ENCODE peak calls at places on chromosomes 11 and 22, in four cellular contexts. One of them, this sample, is unnamed. For H3K4me1, the result is how much of the 10 kb centered on the place peaks cover.

GRCh38 chr11:8338138-8338537 is 74.5 kb upstream of the LMO1 start:
- DNase-seq in transverse colon: peak
- DNase-seq in cardiac muscle cell: peak
- DNase-seq in GM23248: peak
- DNase-seq in this sample: peak

GRCh38 chr11:57336111-57336666 is 497 bp upstream of the SSRP1 start:
- DNase-seq in transverse colon: no peak
- DNase-seq in cardiac muscle cell: no peak
- DNase-seq in GM23248: peak
- DNase-seq in this sample: no peak

GRCh38 chr11:84675631-84676030 is 951.5 kb downstream of the DLG2 start:
- DNase-seq in transverse colon: no peak
- DNase-seq in cardiac muscle cell: no peak
- DNase-seq in GM23248: no peak
- DNase-seq in this sample: no peak

GRCh38 chr11:119694334-119694733 is 34.7 kb downstream of the NECTIN1 start:
- DNase-seq in transverse colon: peak
- DNase-seq in cardiac muscle cell: no peak
- DNase-seq in GM23248: no peak
- DNase-seq in this sample: peak

GRCh38 chr11:76830639-76831312 is 29.9 kb upstream of the ACER3 start:
- DNase-seq in transverse colon: no peak
- DNase-seq in cardiac muscle cell: no peak
- DNase-seq in GM23248: peak
- DNase-seq in this sample: no peak

GRCh38 chr11:90594658-90595057 is 371.8 kb upstream of the CHORDC1 start:
- DNase-seq in transverse colon: no peak
- DNase-seq in cardiac muscle cell: peak
- DNase-seq in GM23248: no peak
- DNase-seq in this sample: no peak

GRCh38 chr22:46397514-46397913 is 62.0 kb downstream of the TRMU start:
- DNase-seq in transverse colon: no peak
- DNase-seq in cardiac muscle cell: no peak
- DNase-seq in GM23248: no peak
- DNase-seq in this sample: no peak

GRCh38 chr11:116500002-116500832 is 272.6 kb downstream of the BUD13 start:
- DNase-seq in transverse colon: no peak
- DNase-seq in cardiac muscle cell: no peak
- DNase-seq in GM23248: no peak
- DNase-seq in this sample: no peak

GRCh38 chr11:79045811-79046304 is 395.0 kb downstream of the TENM4 start:
- DNase-seq in transverse colon: no peak
- DNase-seq in cardiac muscle cell: no peak
- DNase-seq in GM23248: no peak
- DNase-seq in this sample: no peak

GRCh38 chr22:28885939-28886338 is 2.6 kb downstream of the ZNRF3 start:
- DNase-seq in transverse colon: peak
- DNase-seq in cardiac muscle cell: no peak
- DNase-seq in GM23248: no peak
- DNase-seq in this sample: peak

GRCh38 chr11:111990381-111990780 is 34.8 kb upstream of the DLAT start:
- DNase-seq in transverse colon: no peak
- DNase-seq in cardiac muscle cell: no peak
- DNase-seq in GM23248: no peak
- DNase-seq in this sample: no peak

GRCh38 chr11:119206512-119207299 is 567 bp downstream of the CBL start:
- DNase-seq in transverse colon: peak
- DNase-seq in cardiac muscle cell: peak
- DNase-seq in GM23248: peak
- DNase-seq in this sample: peak

GRCh38 chr22:46349238-46349637 is 13.7 kb downstream of the TRMU start:
- DNase-seq in transverse colon: no peak
- DNase-seq in cardiac muscle cell: no peak
- DNase-seq in GM23248: no peak
- DNase-seq in this sample: no peak

GRCh38 chr11:76850815-76851214 is 9.9 kb upstream of the ACER3 start:
- DNase-seq in transverse colon: no peak
- DNase-seq in cardiac muscle cell: no peak
- DNase-seq in GM23248: peak
- DNase-seq in this sample: no peak

GRCh38 chr11:74025467-74026166 is 16.7 kb upstream of the UCP3 start:
- DNase-seq in transverse colon: no peak
- DNase-seq in cardiac muscle cell: no peak
- DNase-seq in GM23248: peak
- DNase-seq in this sample: no peak

GRCh38 chr11:3177931-3178330 is 12.8 kb upstream of the OSBPL5 start:
- DNase-seq in transverse colon: no peak
- DNase-seq in cardiac muscle cell: no peak
- DNase-seq in GM23248: peak
- DNase-seq in this sample: no peak

GRCh38 chr22:44549701-44550100 is 51.7 kb upstream of the RTL6 start:
- DNase-seq in transverse colon: no peak
- DNase-seq in cardiac muscle cell: no peak
- DNase-seq in GM23248: no peak
- DNase-seq in this sample: no peak

GRCh38 chr22:44219101-44219870 is 38.6 kb downstream of the PARVG start:
- DNase-seq in transverse colon: no peak
- DNase-seq in cardiac muscle cell: no peak
- DNase-seq in GM23248: no peak
- DNase-seq in this sample: no peak

GRCh38 chr11:76600124-76600655 is 70.4 kb downstream of the LRRC32 start:
- DNase-seq in transverse colon: no peak
- DNase-seq in cardiac muscle cell: no peak
- DNase-seq in GM23248: no peak
- DNase-seq in this sample: no peak

GRCh38 chr22:32123657-32124056 is 35.4 kb downstream of the C22orf42 start:
- DNase-seq in transverse colon: no peak
- DNase-seq in cardiac muscle cell: no peak
- DNase-seq in GM23248: no peak
- DNase-seq in this sample: no peak

DNA sequence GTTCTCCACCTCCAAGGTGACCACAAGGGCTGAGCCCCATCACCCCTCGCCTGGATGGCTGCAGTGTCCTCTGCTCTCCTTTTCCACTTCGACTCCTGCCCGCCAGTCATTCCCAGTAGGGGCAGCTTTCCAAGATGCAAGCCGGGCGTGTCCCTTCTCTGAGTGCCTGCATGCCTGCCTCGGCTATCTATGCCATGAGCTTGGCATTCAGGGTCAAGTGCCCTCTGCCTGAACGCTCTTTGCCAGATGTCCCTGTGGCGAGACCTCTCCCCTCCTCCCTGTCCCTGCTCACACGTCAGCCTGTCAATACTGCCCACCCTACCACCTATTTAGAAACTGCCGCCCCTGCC is 16.9 kb downstream of the FADS3 start:
- DNase-seq in transverse colon: no peak
- DNase-seq in cardiac muscle cell: no peak
- DNase-seq in GM23248: no peak
- DNase-seq in this sample: no peak
- H3K4me1 ChIP-seq in transverse colon: under half
- H3K4me1 ChIP-seq in cardiac muscle cell: under half
- H3K4me1 ChIP-seq in GM23248: under half
- H3K4me1 ChIP-seq in this sample: under half

GRCh38 chr11:61715877-61716276 is 35.7 kb downstream of the DAGLA start:
- DNase-seq in transverse colon: no peak
- DNase-seq in cardiac muscle cell: no peak
- DNase-seq in GM23248: no peak
- DNase-seq in this sample: no peak
- H3K4me1 ChIP-seq in transverse colon: under half
- H3K4me1 ChIP-seq in cardiac muscle cell: under half
- H3K4me1 ChIP-seq in GM23248: under half
- H3K4me1 ChIP-seq in this sample: under half

GRCh38 chr11:61370349-61371005 is 8.3 kb downstream of the TMEM138 start:
- DNase-seq in transverse colon: no peak
- DNase-seq in cardiac muscle cell: no peak
- DNase-seq in GM23248: no peak
- DNase-seq in this sample: no peak
- H3K4me1 ChIP-seq in transverse colon: under half
- H3K4me1 ChIP-seq in cardiac muscle cell: under half
- H3K4me1 ChIP-seq in GM23248: under half
- H3K4me1 ChIP-seq in this sample: under half

GRCh38 chr11:68076371-68077042 is 37.7 kb downstream of the TCIRG1 start:
- DNase-seq in transverse colon: no peak
- DNase-seq in cardiac muscle cell: peak
- DNase-seq in GM23248: no peak
- DNase-seq in this sample: no peak
- H3K4me1 ChIP-seq in transverse colon: under half
- H3K4me1 ChIP-seq in cardiac muscle cell: under half
- H3K4me1 ChIP-seq in GM23248: under half
- H3K4me1 ChIP-seq in this sample: under half

GRCh38 chr22:23897320-23897719 is 3.1 kb downstream of the MIF start:
- DNase-seq in transverse colon: no peak
- DNase-seq in cardiac muscle cell: no peak
- DNase-seq in GM23248: no peak
- DNase-seq in this sample: no peak

GRCh38 chr22:23895599-23896144 is 1.5 kb downstream of the MIF start:
- DNase-seq in transverse colon: no peak
- DNase-seq in cardiac muscle cell: no peak
- DNase-seq in GM23248: no peak
- DNase-seq in this sample: no peak

GRCh38 chr22:23898006-23898974 is 4.1 kb downstream of the MIF start:
- DNase-seq in transverse colon: no peak
- DNase-seq in cardiac muscle cell: no peak
- DNase-seq in GM23248: no peak
- DNase-seq in this sample: no peak

GRCh38 chr22:23896166-23896522 is 2.0 kb downstream of the MIF start:
- DNase-seq in transverse colon: no peak
- DNase-seq in cardiac muscle cell: no peak
- DNase-seq in GM23248: no peak
- DNase-seq in this sample: no peak

GRCh38 chr22:23896523-23897186 is 2.5 kb downstream of the MIF start:
- DNase-seq in transverse colon: no peak
- DNase-seq in cardiac muscle cell: no peak
- DNase-seq in GM23248: no peak
- DNase-seq in this sample: no peak
- H3K4me1 ChIP-seq in transverse colon: under half
- H3K4me1 ChIP-seq in cardiac muscle cell: under half
- H3K4me1 ChIP-seq in GM23248: under half
- H3K4me1 ChIP-seq in this sample: under half

GRCh38 chr22:21982338-21982965 is at the start of gene TOP3B:
- DNase-seq in transverse colon: peak
- DNase-seq in cardiac muscle cell: peak
- DNase-seq in GM23248: peak
- DNase-seq in this sample: peak

GRCh38 chr22:21984793-21985192 is 2.2 kb upstream of the TOP3B start:
- DNase-seq in transverse colon: no peak
- DNase-seq in cardiac muscle cell: peak
- DNase-seq in GM23248: peak
- DNase-seq in this sample: peak

GRCh38 chr22:21989049-21989448 is 6.5 kb upstream of the TOP3B start:
- DNase-seq in transverse colon: no peak
- DNase-seq in cardiac muscle cell: no peak
- DNase-seq in GM23248: no peak
- DNase-seq in this sample: no peak

GRCh38 chr22:21981874-21982273 is 713 bp downstream of the TOP3B start:
- DNase-seq in transverse colon: no peak
- DNase-seq in cardiac muscle cell: no peak
- DNase-seq in GM23248: peak
- DNase-seq in this sample: no peak

GRCh38 chr22:21985214-21985613 is 2.6 kb upstream of the TOP3B start:
- DNase-seq in transverse colon: no peak
- DNase-seq in cardiac muscle cell: no peak
- DNase-seq in GM23248: no peak
- DNase-seq in this sample: no peak
- H3K4me1 ChIP-seq in transverse colon: under half
- H3K4me1 ChIP-seq in cardiac muscle cell: under half
- H3K4me1 ChIP-seq in GM23248: under half
- H3K4me1 ChIP-seq in this sample: under half

GRCh38 chr11:66104057-66104638 is 34.1 kb downstream of the PACS1 start:
- DNase-seq in transverse colon: no peak
- DNase-seq in cardiac muscle cell: no peak
- DNase-seq in GM23248: no peak
- DNase-seq in this sample: no peak

GRCh38 chr11:66107600-66108151 is 37.6 kb downstream of the PACS1 start:
- DNase-seq in transverse colon: no peak
- DNase-seq in cardiac muscle cell: no peak
- DNase-seq in GM23248: no peak
- DNase-seq in this sample: no peak

GRCh38 chr11:66109294-66109693 is 39.2 kb downstream of the PACS1 start:
- DNase-seq in transverse colon: no peak
- DNase-seq in cardiac muscle cell: no peak
- DNase-seq in GM23248: no peak
- DNase-seq in this sample: no peak

GRCh38 chr11:66111158-66111557 is 41.1 kb downstream of the PACS1 start:
- DNase-seq in transverse colon: no peak
- DNase-seq in cardiac muscle cell: no peak
- DNase-seq in GM23248: no peak
- DNase-seq in this sample: no peak

DNA sequence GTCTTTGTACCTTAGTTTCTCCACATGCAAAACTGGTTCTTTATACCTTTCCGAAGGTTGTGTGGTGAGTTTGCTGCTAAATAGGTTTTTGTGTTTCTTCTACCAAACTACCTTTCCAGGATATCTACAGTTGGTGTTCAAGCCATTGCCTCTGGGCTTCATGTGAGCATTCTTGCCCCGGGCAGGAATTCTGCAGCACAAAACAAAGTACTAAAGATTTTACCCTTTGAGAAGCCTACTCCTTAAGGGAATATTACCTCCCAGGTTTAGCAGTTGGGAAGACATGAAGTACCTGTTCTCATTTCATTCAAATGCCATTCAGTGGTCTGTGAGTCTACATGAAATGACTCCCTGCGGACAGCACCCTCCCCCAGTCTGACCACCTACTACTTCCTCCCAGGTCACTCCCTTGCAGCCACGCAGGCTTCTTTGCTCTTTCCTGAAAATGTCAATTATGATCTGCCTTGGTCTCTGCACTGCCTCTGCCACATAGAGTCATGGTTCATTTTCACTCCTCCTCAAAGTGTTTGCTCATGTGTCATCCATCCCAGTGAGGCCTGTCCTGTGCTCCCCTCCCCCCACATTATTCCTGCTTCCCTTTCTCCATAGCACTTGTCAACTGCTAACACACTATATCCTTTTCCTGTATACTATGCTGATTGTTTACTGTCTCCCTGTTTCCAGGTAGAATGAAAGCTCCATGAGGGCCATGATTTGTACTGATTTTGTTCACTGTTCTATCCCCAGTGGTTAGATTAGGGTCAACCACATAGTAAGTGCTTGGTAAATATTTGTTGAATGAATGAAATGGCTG is 36.9 kb downstream of the PACS1 start:
- DNase-seq in transverse colon: no peak
- DNase-seq in cardiac muscle cell: no peak
- DNase-seq in GM23248: peak
- DNase-seq in this sample: no peak
- H3K4me1 ChIP-seq in transverse colon: under half
- H3K4me1 ChIP-seq in cardiac muscle cell: under half
- H3K4me1 ChIP-seq in GM23248: half or more
- H3K4me1 ChIP-seq in this sample: under half